ENCODE peak calls at places on chromosome 9, in five cellular contexts. One of them, this sample, is unnamed.
A peak's percentile ranks its signal among the peaks of the same experiment; 100 is the strongest.

GRCh38 chr9:121674952-121675351 is 23.5 kb downstream of the DAB2IP start:
- DNase-seq in sigmoid colon: no peak
- DNase-seq in HCT116: no peak
- DNase-seq in GM23338: peak; percentile 39
- DNase-seq in endothelial cell of umbilical vein: no peak
- DNase-seq in this sample: no peak

GRCh38 chr9:2271426-2271825 is 256.3 kb downstream of the SMARCA2 start:
- DNase-seq in GM23338: peak; percentile 78
- DNase-seq in HCT116: peak; percentile 18
- DNase-seq in sigmoid colon: no peak
- DNase-seq in endothelial cell of umbilical vein: peak; percentile 66
- DNase-seq in this sample: no peak

GRCh38 chr9:31744589-31744988 is 639.9 kb upstream of the ACO1 start:
- DNase-seq in GM23338: no peak
- DNase-seq in sigmoid colon: no peak
- DNase-seq in HCT116: no peak
- DNase-seq in endothelial cell of umbilical vein: no peak
- DNase-seq in this sample: no peak

GRCh38 chr9:136613824-136614371 is 48.8 kb upstream of the EGFL7 start:
- DNase-seq in sigmoid colon: no peak
- DNase-seq in HCT116: no peak
- DNase-seq in GM23338: no peak
- DNase-seq in endothelial cell of umbilical vein: peak; percentile 78
- DNase-seq in this sample: no peak

GRCh38 chr9:69249337-69249736 is 75.3 kb downstream of the TJP2 start:
- DNase-seq in endothelial cell of umbilical vein: peak; percentile 44
- DNase-seq in sigmoid colon: no peak
- DNase-seq in HCT116: no peak
- DNase-seq in GM23338: no peak
- DNase-seq in this sample: no peak

GRCh38 chr9:116000748-116001329 is 152.8 kb upstream of the PAPPA start:
- DNase-seq in endothelial cell of umbilical vein: peak; percentile 1
- DNase-seq in HCT116: peak; percentile 48
- DNase-seq in sigmoid colon: no peak
- DNase-seq in GM23338: peak; percentile 73
- DNase-seq in this sample: no peak

GRCh38 chr9:122158202-122158601 is 1.4 kb downstream of the NDUFA8 start:
- DNase-seq in HCT116: peak; percentile 70
- DNase-seq in GM23338: peak; percentile 71
- DNase-seq in endothelial cell of umbilical vein: peak; percentile 65
- DNase-seq in sigmoid colon: no peak
- DNase-seq in this sample: no peak

GRCh38 chr9:106892632-106893031 is 29.7 kb downstream of the ZNF462 start:
- DNase-seq in GM23338: peak; percentile 94
- DNase-seq in HCT116: peak; percentile 89
- DNase-seq in endothelial cell of umbilical vein: peak; percentile 89
- DNase-seq in sigmoid colon: peak; percentile 83
- DNase-seq in this sample: no peak

GRCh38 chr9:80285325-80285724 is 713.6 kb downstream of the TLE4 start:
- DNase-seq in HCT116: no peak
- DNase-seq in GM23338: peak; percentile 67
- DNase-seq in sigmoid colon: no peak
- DNase-seq in endothelial cell of umbilical vein: no peak
- DNase-seq in this sample: no peak

GRCh38 chr9:128101690-128102089 is 25.8 kb downstream of the PTGES2 start:
- DNase-seq in sigmoid colon: no peak
- DNase-seq in HCT116: no peak
- DNase-seq in endothelial cell of umbilical vein: no peak
- DNase-seq in GM23338: no peak
- DNase-seq in this sample: no peak
- H3K4me3 ChIP-seq in sigmoid colon: no peak overlapping the region
- H3K4me3 ChIP-seq in HCT116: no peak overlapping the region
- H3K4me3 ChIP-seq in endothelial cell of umbilical vein: no peak overlapping the region
- H3K4me3 ChIP-seq in GM23338: no peak overlapping the region
- H3K4me3 ChIP-seq in this sample: no peak overlapping the region

GRCh38 chr9:93450817-93451761 is at the start of gene FAM120A:
- DNase-seq in sigmoid colon: peak; percentile 87
- DNase-seq in GM23338: peak; percentile 75
- DNase-seq in HCT116: peak; percentile 15
- DNase-seq in endothelial cell of umbilical vein: peak; percentile 71
- DNase-seq in this sample: no peak
- TF ChIP-seq POLR2AphosphoS5 in sigmoid colon: peak; percentile 89
- TF ChIP-seq POLR2AphosphoS5 in GM23338: peak; percentile 49
- TF ChIP-seq POLR2AphosphoS5 in HCT116: peak; percentile 90
- TF ChIP-seq POLR2AphosphoS5 in endothelial cell of umbilical vein: peak; percentile 90
- TF ChIP-seq POLR2AphosphoS5 in this sample: peak; percentile 65

DNA sequence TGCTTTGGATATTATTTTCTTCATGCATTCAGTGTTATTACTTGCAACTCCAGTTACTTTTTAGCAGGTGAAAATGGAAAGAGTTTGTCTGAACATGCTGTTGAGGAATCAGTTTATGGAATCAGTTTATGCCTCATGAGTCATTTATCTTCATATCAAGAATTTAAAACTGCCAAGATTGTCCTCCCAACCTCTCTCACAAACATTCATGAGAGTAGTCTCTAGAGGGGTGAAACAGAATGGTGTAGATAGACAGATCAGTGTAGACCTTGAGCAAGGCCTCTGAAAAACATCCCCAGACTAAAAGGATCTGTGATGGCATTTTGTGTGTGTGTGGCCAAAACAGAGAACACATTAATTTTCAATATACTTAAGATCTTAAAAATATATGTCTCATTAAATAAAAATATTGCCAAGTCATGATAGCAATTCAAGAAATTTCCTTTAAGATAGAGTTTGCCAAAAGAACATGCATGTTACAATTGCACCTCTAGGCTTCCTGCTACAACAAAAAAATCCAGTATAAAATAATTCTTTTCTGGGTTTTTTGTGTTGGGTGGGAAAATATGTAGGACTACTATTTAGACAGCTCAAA is 5.0 kb downstream of the ANXA1 start:
- DNase-seq in sigmoid colon: no peak
- DNase-seq in HCT116: no peak
- DNase-seq in GM23338: no peak
- DNase-seq in endothelial cell of umbilical vein: no peak
- DNase-seq in this sample: no peak
- H3K4me3 ChIP-seq in sigmoid colon: no peak overlapping the region
- H3K4me3 ChIP-seq in HCT116: no peak overlapping the region
- H3K4me3 ChIP-seq in GM23338: no peak overlapping the region
- H3K4me3 ChIP-seq in endothelial cell of umbilical vein: no peak overlapping the region
- H3K4me3 ChIP-seq in this sample: peak overlapping the region; percentile 23

DNA sequence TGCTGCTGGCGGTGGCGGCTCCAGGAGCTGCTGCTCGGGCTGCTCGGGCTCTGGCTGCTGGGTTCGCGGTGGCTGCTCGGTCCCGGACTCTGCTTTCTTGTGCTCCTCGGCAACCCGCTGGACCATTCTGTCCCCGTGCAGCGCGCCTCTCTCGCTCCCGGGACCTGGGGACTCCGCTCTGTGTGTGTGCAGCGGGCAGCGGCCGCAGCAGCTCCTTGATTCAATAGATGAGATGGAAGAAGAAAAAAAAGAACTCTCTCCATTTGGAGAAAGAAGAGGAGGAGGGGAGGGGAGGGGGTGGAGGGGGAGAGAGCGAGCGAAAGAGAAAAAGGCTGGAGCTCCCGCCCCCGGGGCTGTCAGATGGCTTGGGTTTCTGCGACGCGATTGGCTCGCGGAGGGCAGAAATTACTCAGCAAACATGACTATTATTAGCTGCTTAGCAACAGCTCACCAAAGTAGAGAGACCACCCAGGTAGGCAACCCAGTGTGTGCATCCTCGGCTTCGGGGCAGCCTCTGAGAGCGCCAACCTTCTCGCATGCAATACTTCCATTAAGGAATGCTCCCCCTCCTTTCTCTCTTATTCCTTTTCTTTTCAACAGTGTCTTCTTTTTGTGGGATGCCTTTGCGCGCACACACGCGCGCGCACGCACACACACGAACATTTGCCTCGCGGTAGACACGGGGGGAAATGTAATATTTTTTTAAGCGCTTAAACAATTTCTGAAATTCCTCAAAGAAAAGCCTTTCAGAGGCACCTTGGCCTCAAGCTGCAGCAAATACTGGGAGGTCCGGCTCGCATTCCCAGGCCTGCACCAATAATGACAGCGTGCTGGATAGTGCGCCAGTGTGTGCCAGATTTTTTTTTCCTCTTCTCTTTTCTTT is 7.6 kb downstream of the PTCH1 start:
- DNase-seq in endothelial cell of umbilical vein: peak; percentile 88
- DNase-seq in sigmoid colon: peak; percentile 94
- DNase-seq in GM23338: peak; percentile 98
- DNase-seq in HCT116: peak; percentile 69
- DNase-seq in this sample: peak; percentile 86
- TF ChIP-seq POLR2AphosphoS5 in endothelial cell of umbilical vein: no peak
- TF ChIP-seq POLR2AphosphoS5 in sigmoid colon: peak; percentile 34
- TF ChIP-seq POLR2AphosphoS5 in GM23338: peak; percentile 52
- TF ChIP-seq POLR2AphosphoS5 in HCT116: peak; percentile 67
- TF ChIP-seq POLR2AphosphoS5 in this sample: peak; percentile 78

This sample was measured in SK-N-MC.